ENCODE peak calls at places on chromosomes 13 and 19, in five cellular contexts. T is tibial nerve, Z is RWPE1, M is small intestine, W is RWPE2. U is an unnamed sample.

GRCh38 chr13:44300895-44301638 is 72.6 kb upstream of the SERP2 start:
- DNase-seq in T (no peak), Z (peak; percentile 92), M (peak; percentile 37), W (peak; percentile 79), U (peak; percentile 1)

GRCh38 chr13:84192125-84192524 is 309.9 kb upstream of the SLITRK1 start:
- DNase-seq in T (no peak), Z (peak; percentile 54), M (no peak), W (no peak), U (no peak)

GRCh38 chr19:10112895-10113591 is 1.6 kb downstream of the P2RY11 start:
- DNase-seq in T (no peak), Z (no peak), M (peak; percentile 60), W (no peak), U (no peak)

GRCh38 chr13:44142540-44142867 is 231.1 kb upstream of the SERP2 start:
- DNase-seq in T (peak; percentile 17), Z (no peak), M (no peak), W (no peak), U (no peak)

GRCh38 chr13:97359181-97360057 is 74.5 kb upstream of the RAP2A start:
- DNase-seq in T (peak; percentile 84), Z (peak; percentile 51), M (peak; percentile 69), W (no peak), U (peak; percentile 52)

GRCh38 chr19:2070986-2071673 is 20.1 kb upstream of the MKNK2 start:
- DNase-seq in T (no peak), Z (no peak), M (no peak), W (no peak), U (no peak)

GRCh38 chr19:2250765-2251576 is 1.8 kb downstream of the AMH start:
- DNase-seq in T (no peak), Z (no peak), M (no peak), W (peak; percentile 54), U (no peak)

GRCh38 chr13:52405767-52406494 is at the start of gene THSD1:
- DNase-seq in T (peak; percentile 27), Z (peak; percentile 44), M (no peak), W (peak; percentile 54), U (no peak)

GRCh38 chr13:24680258-24680920 is at the start of gene ATP12A:
- DNase-seq in T (no peak), Z (peak; percentile 19), M (no peak), W (no peak), U (no peak)

GRCh38 chr19:3621689-3622088 is 4.9 kb downstream of the CACTIN start:
- DNase-seq in T (no peak), Z (no peak), M (no peak), W (no peak), U (no peak)

GRCh38 chr13:41019027-41019487 is at the start of gene ELF1:
- DNase-seq in T (peak; percentile 40), Z (peak; percentile 78), M (peak; percentile 91), W (no peak), U (no peak)

GRCh38 chr19:44749994-44750393 is 1.5 kb downstream of the BCL3 start:
- DNase-seq in T (no peak), Z (no peak), M (no peak), W (no peak), U (no peak)

GRCh38 chr13:25232937-25233515 is 54.3 kb downstream of the MTMR6 start:
- DNase-seq in T (no peak), Z (peak; percentile 30), M (peak; percentile 61), W (no peak), U (no peak)

GRCh38 chr19:34994643-34995471 is 5.3 kb upstream of the GRAMD1A start:
- DNase-seq in T (no peak), Z (no peak), M (peak; percentile 61), W (no peak), U (no peak)

GRCh38 chr13:41652735-41653361 is 195.5 kb downstream of the RGCC start:
- DNase-seq in T (peak; percentile 59), Z (peak; percentile 41), M (peak; percentile 14), W (no peak), U (peak; percentile 32)

GRCh38 chr19:347946-348861 is 3.6 kb upstream of the MIER2 start:
- DNase-seq in T (no peak), Z (no peak), M (no peak), W (peak; percentile 31), U (no peak)

GRCh38 chr19:16509141-16510061 is 13.2 kb downstream of the C19orf44 start:
- DNase-seq in T (peak; percentile 68), Z (no peak), M (no peak), W (no peak), U (no peak)

GRCh38 chr19:7366701-7367420 is 18.1 kb downstream of the ARHGEF18 start:
- DNase-seq in T (no peak), Z (peak; percentile 45), M (peak; percentile 66), W (no peak), U (no peak)

GRCh38 chr13:69545500-69546025 is 562.1 kb upstream of the ATXN8OS start:
- DNase-seq in T (no peak), Z (no peak), M (no peak), W (no peak), U (no peak)

GRCh38 chr13:94660695-94661324 is 51.5 kb downstream of the SOX21 start:
- DNase-seq in T (no peak), Z (no peak), M (peak; percentile 28), W (no peak), U (no peak)

GRCh38 chr19:1259873-1260748 is 9.0 kb upstream of the CIRBP start:
- DNase-seq in T (no peak), Z (peak; percentile 37), M (peak; percentile 36), W (no peak), U (no peak)

GRCh38 chr13:82912564-82912963 is 969.7 kb downstream of the SLITRK1 start:
- DNase-seq in T (no peak), Z (no peak), M (no peak), W (no peak), U (no peak)

GRCh38 chr19:36113895-36114762 is 546 bp downstream of the POLR2I start:
- DNase-seq in T (peak; percentile 22), Z (no peak), M (peak; percentile 33), W (no peak), U (no peak)

GRCh38 chr13:45658586-45659235 is 43.2 kb upstream of the ERICH6B start:
- DNase-seq in T (no peak), Z (peak; percentile 76), M (no peak), W (no peak), U (no peak)

GRCh38 chr19:17948967-17949930 is 16.4 kb downstream of the CCDC124 start:
- DNase-seq in T (no peak), Z (no peak), M (no peak), W (no peak), U (no peak)

GRCh38 chr13:105918842-105919741 is 616.4 kb downstream of the EFNB2 start:
- DNase-seq in T (no peak), Z (peak; percentile 84), M (peak; percentile 96), W (peak; percentile 77), U (no peak)

GRCh38 chr19:43664008-43664407 is 6.0 kb downstream of the PLAUR start:
- DNase-seq in T (no peak), Z (no peak), M (no peak), W (no peak), U (no peak)

GRCh38 chr19:43667524-43668405 is 2.2 kb downstream of the PLAUR start:
- DNase-seq in T (no peak), Z (peak; percentile 14), M (peak; percentile 77), W (no peak), U (no peak)

GRCh38 chr19:43660301-43660700 is 9.7 kb downstream of the PLAUR start:
- DNase-seq in T (no peak), Z (no peak), M (no peak), W (no peak), U (no peak)

GRCh38 chr19:43658001-43658400 is 12.0 kb downstream of the PLAUR start:
- DNase-seq in T (no peak), Z (no peak), M (no peak), W (no peak), U (no peak)

DNA sequence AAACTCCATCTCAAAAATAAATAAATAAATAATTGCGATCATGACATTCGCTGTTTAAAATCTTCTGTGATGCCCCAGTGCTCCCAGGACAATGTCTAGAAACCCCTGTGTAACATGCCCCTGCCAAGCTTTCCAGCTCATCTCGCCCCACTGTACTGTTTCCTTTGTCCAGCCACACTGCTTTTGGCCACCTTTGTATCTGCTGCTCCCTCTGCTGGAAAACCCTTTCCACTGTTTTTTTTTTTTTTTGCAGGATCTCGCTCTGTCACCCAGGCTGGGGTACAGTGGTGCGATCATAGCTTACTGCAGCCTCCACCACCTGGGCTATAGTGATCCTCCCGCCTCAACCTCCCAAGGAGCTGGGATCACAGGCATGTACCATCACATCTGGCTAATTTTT is 7.5 kb downstream of the PLAUR start:
- DNase-seq in T (no peak), Z (no peak), M (no peak), W (no peak), U (no peak)
- H3K27ac ChIP-seq in T (no peak overlapping the region), Z (no peak overlapping the region), M (no peak overlapping the region), W (no peak overlapping the region), U (no peak overlapping the region)

DNA sequence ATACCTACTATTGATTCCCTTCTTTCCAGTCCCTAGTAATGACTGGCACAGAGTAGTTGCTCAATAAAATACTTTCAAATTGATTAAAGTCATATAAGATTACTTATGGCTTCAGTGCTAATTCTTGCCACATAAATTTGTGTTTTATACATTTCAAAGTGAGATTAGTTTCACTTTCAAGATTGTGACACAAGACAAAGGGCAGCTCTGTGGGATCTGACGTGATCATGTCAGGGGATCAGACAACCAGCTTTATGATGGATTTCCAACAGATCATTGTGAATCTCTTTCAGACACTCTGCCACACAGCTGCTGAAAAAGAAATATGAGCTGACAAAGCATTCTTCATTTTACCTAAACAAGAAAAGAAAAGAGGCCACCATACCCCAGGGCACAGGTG is 73.4 kb upstream of the POMP start:
- DNase-seq in T (no peak), Z (no peak), M (peak; percentile 22), W (no peak), U (no peak)
- H3K27ac ChIP-seq in T (no peak overlapping the region), Z (no peak overlapping the region), M (no peak overlapping the region), W (no peak overlapping the region), U (peak overlapping the region; percentile 90)

GRCh38 chr13:27665761-27666160 is 44.1 kb downstream of the POLR1D start:
- DNase-seq in T (no peak), Z (no peak), M (no peak), W (no peak), U (no peak)

GRCh38 chr13:27665333-27665732 is 43.6 kb downstream of the POLR1D start:
- DNase-seq in T (no peak), Z (peak; percentile 8), M (no peak), W (no peak), U (no peak)

GRCh38 chr13:27667946-27668345 is 46.3 kb downstream of the POLR1D start:
- DNase-seq in T (no peak), Z (no peak), M (no peak), W (no peak), U (no peak)

GRCh38 chr13:27663947-27664346 is 42.3 kb downstream of the POLR1D start:
- DNase-seq in T (no peak), Z (no peak), M (no peak), W (no peak), U (no peak)

DNA sequence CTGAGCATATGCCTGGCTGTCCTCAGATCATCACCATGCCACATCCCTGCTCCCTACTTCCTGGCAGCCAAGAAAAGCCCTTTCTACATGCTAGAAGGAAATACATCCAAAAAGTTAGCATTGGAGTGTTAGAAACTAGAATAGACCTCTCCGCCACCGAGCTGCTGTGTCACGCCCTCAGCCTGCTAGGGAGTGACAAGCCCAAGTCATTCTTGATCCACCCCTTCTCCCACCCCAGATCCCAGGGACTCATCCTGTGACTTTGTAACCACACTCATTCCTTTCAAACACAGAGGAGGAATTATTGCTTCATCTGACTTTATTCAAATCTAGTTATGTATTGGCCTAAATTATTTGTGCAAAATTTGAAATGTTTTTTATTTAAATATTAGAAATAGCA is 45.3 kb downstream of the POLR1D start:
- DNase-seq in T (no peak), Z (no peak), M (no peak), W (no peak), U (no peak)
- H3K27ac ChIP-seq in T (no peak overlapping the region), Z (no peak overlapping the region), M (no peak overlapping the region), W (no peak overlapping the region), U (no peak overlapping the region)

GRCh38 chr13:110946171-110946570 is 31.3 kb upstream of the ANKRD10 start:
- DNase-seq in T (no peak), Z (no peak), M (no peak), W (no peak), U (no peak)
- H3K27ac ChIP-seq in T (no peak overlapping the region), Z (no peak overlapping the region), M (no peak overlapping the region), W (no peak overlapping the region), U (no peak overlapping the region)

U was measured in SK-N-MC.